ENCODE peak calls at places on chromosomes 16 and 17, in ten cellular contexts. D is H9; U is heart left ventricle; M is GM18507; E is activated T-helper 9 cell treated with anti-CD3 and anti-CD28 coated beads, Interleukin-2, amount 50 U/mL, for 16 hours; S is naive thymus-derived CD4-positive, alpha-beta T cell; R is GM19239; G is bronchial epithelial cell; J is DMS153; F is anterior cingulate cortex. Y is an unnamed sample.

GRCh38 chr17:64573214-64573613 is 66.4 kb downstream of the CEP95 start:
- DNase-seq in D (no peak), U (no peak), M (no peak), E (no peak), S (no peak), R (no peak), G (no peak), J (no peak), F (no peak), Y (no peak)

GRCh38 chr17:51006601-51007000 is 114.1 kb downstream of the SPAG9 start:
- DNase-seq in D (no peak), U (no peak), M (no peak), E (no peak), S (no peak), R (no peak), G (no peak), J (no peak), F (no peak), Y (peak; percentile 34)

GRCh38 chr17:81037026-81037782 is 2.3 kb downstream of the BAIAP2 start:
- DNase-seq in D (no peak), U (peak; percentile 89), M (no peak), E (no peak), S (no peak), R (no peak), G (peak; percentile 60), J (no peak), F (no peak), Y (no peak)

GRCh38 chr16:21727344-21727743 is 63.6 kb downstream of the OTOA start:
- DNase-seq in D (no peak), U (no peak), M (no peak), E (no peak), S (peak; percentile 34), R (no peak), G (no peak), J (no peak), F (no peak), Y (no peak)

GRCh38 chr17:12620200-12620720 is 45.4 kb upstream of the MYOCD start:
- DNase-seq in D (no peak), U (no peak), M (no peak), E (no peak), S (no peak), R (no peak), G (peak; percentile 39), J (no peak), F (no peak), Y (peak; percentile 13)

GRCh38 chr17:11486726-11487310 is 111.5 kb upstream of the DNAH9 start:
- DNase-seq in D (no peak), U (no peak), M (no peak), E (no peak), S (no peak), R (no peak), G (no peak), J (no peak), F (no peak), Y (peak; percentile 39)

GRCh38 chr17:79930077-79930785 is 91.0 kb upstream of the CBX4 start:
- DNase-seq in D (no peak), U (no peak), M (no peak), E (no peak), S (no peak), R (no peak), G (no peak), J (no peak), F (no peak), Y (peak; percentile 88)

GRCh38 chr16:55037051-55037450 is 106.4 kb downstream of the IRX5 start:
- DNase-seq in D (no peak), U (no peak), M (no peak), E (no peak), S (no peak), R (no peak), G (no peak), J (no peak), F (no peak), Y (no peak)

GRCh38 chr17:75755990-75756389 is 9.0 kb downstream of the GALK1 start:
- DNase-seq in D (no peak), U (no peak), M (no peak), E (no peak), S (no peak), R (no peak), G (no peak), J (no peak), F (no peak), Y (no peak)

GRCh38 chr16:81515721-81516120 is 71.1 kb downstream of the CMIP start:
- DNase-seq in D (no peak), U (no peak), M (no peak), E (no peak), S (no peak), R (no peak), G (no peak), J (no peak), F (no peak), Y (no peak)

GRCh38 chr16:27204232-27204915 is 1.0 kb downstream of the KDM8 start:
- DNase-seq in D (no peak), U (no peak), M (no peak), E (no peak), S (no peak), R (no peak), G (no peak), J (no peak), F (no peak), Y (no peak)

GRCh38 chr17:40106089-40106759 is 5.8 kb upstream of the NR1D1 start:
- DNase-seq in D (no peak), U (no peak), M (no peak), E (no peak), S (no peak), R (no peak), G (no peak), J (no peak), F (no peak), Y (no peak)

GRCh38 chr16:67022531-67023214 is 6.3 kb upstream of the CBFB start:
- DNase-seq in D (no peak), U (no peak), M (no peak), E (no peak), S (no peak), R (no peak), G (no peak), J (no peak), F (no peak), Y (no peak)

GRCh38 chr17:49443862-49444261 is 29.2 kb upstream of the PHB1 start:
- DNase-seq in D (no peak), U (no peak), M (no peak), E (no peak), S (no peak), R (no peak), G (no peak), J (no peak), F (no peak), Y (no peak)

GRCh38 chr16:2675021-2675420 is 7.3 kb upstream of the KCTD5 start:
- DNase-seq in D (no peak), U (no peak), M (no peak), E (no peak), S (no peak), R (no peak), G (no peak), J (no peak), F (no peak), Y (no peak)

GRCh38 chr16:29990883-29991570 is 4.4 kb downstream of the HIRIP3 start:
- DNase-seq in D (no peak), U (no peak), M (no peak), E (no peak), S (no peak), R (no peak), G (no peak), J (no peak), F (no peak), Y (no peak)

GRCh38 chr16:13316008-13316407 is 414.6 kb downstream of the SHISA9 start:
- DNase-seq in D (no peak), U (no peak), M (no peak), E (no peak), S (no peak), R (no peak), G (peak; percentile 22), J (no peak), F (no peak), Y (no peak)

GRCh38 chr17:35768796-35769195 is 8.1 kb downstream of the C17orf50 start:
- DNase-seq in D (no peak), U (no peak), M (no peak), E (no peak), S (no peak), R (no peak), G (no peak), J (no peak), F (no peak), Y (no peak)

GRCh38 chr17:21674242-21674731 is 18.0 kb upstream of the KCNJ18 start:
- DNase-seq in D (peak; percentile 27), U (no peak), M (no peak), E (no peak), S (no peak), R (no peak), G (no peak), J (no peak), F (no peak), Y (no peak)

GRCh38 chr17:37797206-37797605 is 52.3 kb upstream of the HNF1B start:
- DNase-seq in D (no peak), U (no peak), M (no peak), E (no peak), S (no peak), R (no peak), G (no peak), J (no peak), F (no peak), Y (no peak)

GRCh38 chr16:67636713-67637112 is 8.2 kb upstream of the CARMIL2 start:
- DNase-seq in D (no peak), U (no peak), M (no peak), E (no peak), S (no peak), R (no peak), G (no peak), J (no peak), F (no peak), Y (no peak)

GRCh38 chr16:49353650-49354049 is 20.0 kb upstream of the C16orf78 start:
- DNase-seq in D (no peak), U (no peak), M (no peak), E (no peak), S (no peak), R (no peak), G (no peak), J (no peak), F (no peak), Y (no peak)

Y was measured in neural progenitor cell.